ENCODE peak calls at places on chromosome 6, in five cellular contexts. W is spleen, T is prostate gland, Y is breast epithelium, P is HCT116. A is an unnamed sample.

GRCh38 chr6:7203939-7204338 is 96.2 kb downstream of the RREB1 start:
- DNase-seq in W (no peak), T (no peak), Y (no peak), P (no peak), A (no peak)

GRCh38 chr6:158409451-158409850 is 97.2 kb downstream of the TULP4 start:
- DNase-seq in W (no peak), T (no peak), Y (no peak), P (no peak), A (no peak)

GRCh38 chr6:139923964-139924475 is 549.6 kb upstream of the CITED2 start:
- DNase-seq in W (no peak), T (no peak), Y (no peak), P (no peak), A (no peak)

GRCh38 chr6:44430322-44430721 is 42.8 kb downstream of the CDC5L start:
- DNase-seq in W (no peak), T (no peak), Y (no peak), P (no peak), A (no peak)

GRCh38 chr6:118537579-118537978 is 10.5 kb upstream of the PLN start:
- DNase-seq in W (no peak), T (no peak), Y (no peak), P (no peak), A (no peak)

GRCh38 chr6:135624402-135625297 is 127.1 kb upstream of the AHI1 start:
- DNase-seq in W (no peak), T (no peak), Y (no peak), P (no peak), A (no peak)

GRCh38 chr6:37134622-37135191 is 35.2 kb upstream of the PIM1 start:
- DNase-seq in W (no peak), T (no peak), Y (no peak), P (peak), A (no peak)

GRCh38 chr6:148445620-148446019 is 103.0 kb downstream of the SASH1 start:
- DNase-seq in W (no peak), T (no peak), Y (no peak), P (no peak), A (no peak)

DNA sequence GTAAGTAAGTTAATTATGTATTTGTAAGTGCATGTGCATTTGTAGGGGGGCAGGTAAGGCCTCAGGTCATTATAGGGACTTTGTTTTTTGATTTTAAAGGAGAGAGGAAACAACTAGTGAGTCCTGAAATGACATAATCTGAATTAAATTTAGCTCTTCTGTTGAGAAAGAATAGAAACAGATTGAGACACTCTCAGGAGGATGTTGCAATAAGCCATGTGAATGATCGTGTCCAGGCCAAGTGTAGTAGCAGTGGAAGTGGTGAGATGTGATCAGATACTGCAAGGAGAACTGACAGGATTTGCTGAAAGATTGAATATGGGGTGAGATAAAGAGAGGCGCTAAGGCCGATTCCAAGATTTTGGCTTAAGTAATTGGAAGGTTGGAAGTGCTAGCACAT is 2.6 kb upstream of the CENPW start:
- DNase-seq in W (no peak), T (no peak), Y (no peak), P (no peak), A (no peak)
- TF ChIP-seq POLR2AphosphoS5 in W (no peak), T (no peak), Y (peak), P (no peak), A (no peak)

DNA sequence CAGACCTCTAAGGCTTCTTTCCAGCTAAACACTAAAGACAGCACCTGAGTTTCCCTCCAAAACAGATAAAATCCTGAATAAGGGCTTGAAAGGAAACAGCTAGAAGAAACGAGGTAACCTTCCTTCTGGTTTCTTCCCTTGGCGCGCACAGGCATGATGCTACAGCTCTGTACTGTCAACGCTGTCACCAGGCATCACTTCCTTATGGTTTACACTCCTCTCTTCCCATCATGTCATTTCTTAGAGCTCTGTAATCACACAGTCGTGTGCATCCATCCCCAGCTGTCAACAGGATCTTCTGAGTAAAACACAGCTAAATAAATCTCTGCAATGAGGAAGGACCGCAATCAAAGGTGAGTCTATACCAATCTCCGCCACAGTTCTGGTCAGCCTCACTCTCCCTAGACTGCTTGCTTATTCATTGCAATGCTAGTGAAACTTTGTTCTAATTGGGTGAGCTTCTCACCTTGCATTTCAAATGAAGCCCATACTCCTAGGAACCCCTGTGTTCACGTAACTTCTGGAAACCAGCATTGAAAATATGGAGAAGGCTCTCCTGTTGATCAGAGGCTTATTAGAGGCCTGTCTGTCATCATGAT is 162.6 kb upstream of the DTNBP1 start:
- DNase-seq in W (no peak), T (no peak), Y (no peak), P (no peak), A (no peak)
- TF ChIP-seq POLR2AphosphoS5 in W (no peak), T (no peak), Y (no peak), P (no peak), A (no peak)

GRCh38 chr6:142367061-142367460 is 65.3 kb downstream of the ADGRG6 start:
- DNase-seq in W (no peak), T (no peak), Y (no peak), P (no peak), A (no peak)
- TF ChIP-seq POLR2AphosphoS5 in W (no peak), T (no peak), Y (no peak), P (no peak), A (no peak)

GRCh38 chr6:22877946-22878705 is 308.8 kb downstream of the HDGFL1 start:
- DNase-seq in W (no peak), T (no peak), Y (no peak), P (no peak), A (no peak)

GRCh38 chr6:22875845-22876244 is 306.5 kb downstream of the HDGFL1 start:
- DNase-seq in W (no peak), T (no peak), Y (no peak), P (no peak), A (no peak)

GRCh38 chr6:22878706-22879105 is 309.3 kb downstream of the HDGFL1 start:
- DNase-seq in W (no peak), T (no peak), Y (no peak), P (no peak), A (no peak)

GRCh38 chr6:22873531-22874136 is 304.3 kb downstream of the HDGFL1 start:
- DNase-seq in W (no peak), T (peak), Y (no peak), P (no peak), A (no peak)
- TF ChIP-seq POLR2AphosphoS5 in W (no peak), T (peak), Y (no peak), P (no peak), A (no peak)

GRCh38 chr6:5260661-5261544 is at the start of the genes FARS2 and LYRM4:
- DNase-seq in W (peak), T (peak), Y (peak), P (peak), A (peak)
- TF ChIP-seq POLR2AphosphoS5 in W (peak), T (peak), Y (peak), P (peak), A (peak)

GRCh38 chr6:149877678-149878077 is 13.5 kb upstream of the LRP11 start:
- DNase-seq in W (no peak), T (no peak), Y (no peak), P (no peak), A (no peak)

GRCh38 chr6:149881066-149881766 is 16.7 kb downstream of the RAET1E start:
- DNase-seq in W (no peak), T (no peak), Y (no peak), P (no peak), A (no peak)

GRCh38 chr6:149871182-149871581 is 7.0 kb upstream of the LRP11 start:
- DNase-seq in W (no peak), T (no peak), Y (no peak), P (no peak), A (no peak)

GRCh38 chr6:149872233-149872632 is 8.1 kb upstream of the LRP11 start:
- DNase-seq in W (no peak), T (no peak), Y (no peak), P (no peak), A (no peak)

GRCh38 chr6:149876241-149876933 is 12.2 kb upstream of the LRP11 start:
- DNase-seq in W (no peak), T (no peak), Y (no peak), P (no peak), A (no peak)
- TF ChIP-seq POLR2AphosphoS5 in W (no peak), T (no peak), Y (no peak), P (no peak), A (no peak)

DNA sequence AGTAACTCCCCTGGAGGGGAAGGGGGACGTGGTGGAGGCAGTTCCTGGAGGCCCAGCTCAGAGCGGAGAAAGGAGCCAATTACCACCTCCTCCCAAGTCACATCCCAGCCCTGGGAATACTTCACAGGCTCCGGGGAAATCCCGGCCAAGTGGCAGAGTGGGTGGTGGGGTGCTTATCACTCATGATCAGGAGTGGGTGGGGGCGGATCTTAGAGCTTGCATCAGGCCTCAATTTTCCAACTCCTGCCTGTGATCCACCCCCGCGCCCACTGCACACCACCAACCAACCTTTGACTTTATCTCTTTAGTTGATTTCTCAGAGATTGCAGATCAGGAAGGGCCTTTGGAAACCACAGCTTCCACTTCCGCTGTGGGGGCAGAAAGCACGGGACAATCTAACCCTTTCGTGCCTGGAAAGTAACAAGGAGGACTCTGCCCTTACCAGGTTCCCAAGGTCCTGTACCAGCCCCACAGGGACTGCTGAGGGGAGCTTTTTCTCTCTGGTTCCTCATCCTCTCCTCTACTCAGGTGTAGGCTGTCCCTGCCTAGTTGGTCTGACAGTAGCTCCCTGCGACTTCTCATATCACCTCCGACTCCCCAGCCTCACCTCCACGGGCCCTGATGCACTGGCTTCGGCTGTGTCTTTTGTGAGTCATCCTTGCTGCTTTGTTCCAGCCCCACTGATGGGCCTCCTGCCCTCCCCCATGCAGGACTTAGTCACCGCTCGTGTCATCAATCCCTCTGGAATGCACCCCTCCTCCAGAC is 24.9 kb upstream of the IER3 start:
- DNase-seq in W (no peak), T (peak), Y (no peak), P (peak), A (no peak)
- TF ChIP-seq POLR2AphosphoS5 in W (no peak), T (peak), Y (peak), P (peak), A (no peak)

DNA sequence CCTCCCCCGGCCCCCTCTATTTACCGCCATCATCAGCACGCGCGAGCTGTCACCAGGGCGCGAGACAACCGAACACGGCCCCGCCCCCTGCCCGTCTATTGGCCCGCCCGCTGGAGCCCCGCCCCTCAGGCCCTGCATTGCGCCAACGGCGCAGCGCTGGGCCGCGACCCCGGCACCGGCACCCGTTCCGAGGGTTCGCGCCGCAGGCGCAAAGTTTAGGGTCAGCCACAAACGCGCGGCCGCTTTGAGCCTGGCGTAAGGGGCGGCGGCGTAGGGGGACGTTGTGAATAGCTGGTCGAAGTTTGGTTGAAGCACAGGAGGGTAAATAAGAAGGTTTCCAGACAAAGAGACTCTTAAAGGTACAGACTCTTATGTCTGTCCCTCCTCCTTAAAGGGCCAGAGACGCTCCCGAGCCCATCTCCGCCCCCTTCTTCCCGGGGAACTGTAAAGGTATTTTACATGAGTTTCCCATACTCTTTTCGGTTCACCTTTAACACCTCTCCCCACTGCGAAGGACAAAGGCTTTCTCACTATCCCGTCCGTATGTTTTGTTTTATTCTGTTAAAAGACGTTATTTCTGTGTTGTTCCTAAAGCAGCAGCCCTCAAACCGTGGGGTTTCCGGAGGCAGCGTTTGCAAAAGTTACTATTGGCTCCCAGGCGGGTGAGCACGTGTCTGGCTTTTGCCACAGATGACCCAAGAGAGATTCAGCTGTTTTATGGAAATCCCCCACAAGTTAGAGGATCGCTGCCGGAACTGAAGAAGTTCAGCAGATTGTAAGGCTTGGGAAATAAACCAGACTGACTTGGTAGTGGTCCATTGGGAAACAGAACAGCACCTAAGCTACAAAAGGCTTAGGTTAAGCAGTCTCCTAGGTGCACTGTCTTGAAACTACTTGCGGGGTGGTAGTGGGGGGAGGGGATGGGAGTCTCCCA is at the start of gene USP49:
- DNase-seq in W (peak), T (peak), Y (peak), P (peak), A (peak)
- TF ChIP-seq POLR2AphosphoS5 in W (peak), T (peak), Y (no peak), P (no peak), A (peak)

DNA sequence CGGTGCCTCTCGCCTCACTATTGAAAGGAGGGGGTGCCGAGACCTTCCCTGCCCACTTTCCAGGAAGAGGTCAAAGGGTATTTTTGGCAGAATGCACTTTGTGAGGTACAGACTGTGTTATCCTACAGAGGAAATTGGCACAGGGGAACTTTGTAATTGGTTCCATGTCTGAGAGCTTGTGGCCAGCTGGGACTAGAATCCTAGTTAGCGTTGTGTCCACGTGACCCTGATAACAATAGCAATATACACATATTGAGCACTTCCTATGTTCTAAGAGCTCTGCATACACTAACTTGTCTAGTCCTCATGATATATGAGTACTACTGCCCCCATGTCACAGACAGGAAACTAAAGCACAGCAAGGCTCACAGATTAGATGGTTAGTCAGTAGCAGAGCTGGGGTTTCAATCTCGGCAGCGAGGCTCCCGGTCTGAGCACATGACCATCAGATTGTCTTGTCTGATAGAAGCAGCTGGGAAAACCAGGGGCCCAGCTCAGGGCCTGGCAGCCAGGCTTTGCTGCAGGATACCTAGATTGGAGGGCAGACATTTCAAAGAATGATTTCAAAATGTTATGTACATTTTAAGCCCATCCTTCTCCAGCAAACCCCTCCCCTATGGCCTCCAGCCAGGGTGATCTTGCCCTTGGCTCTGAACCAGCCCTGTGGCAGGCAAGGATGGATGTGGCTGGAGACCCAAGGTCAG is 1.4 kb downstream of the MAPK13 start:
- DNase-seq in W (peak), T (no peak), Y (no peak), P (no peak), A (peak)
- TF ChIP-seq POLR2AphosphoS5 in W (peak), T (peak), Y (no peak), P (no peak), A (no peak)

A was measured in GM12891.